ENCODE peak calls at places on chromosome 7, in ten cellular contexts. O is stomach, H is endodermal cell, S is neural progenitor cell, W is tibial nerve, M is left lung, Q is esophagus muscularis mucosa, I is endothelial cell, R is astrocyte of the spinal cord, L is fibroblast of lung. J is an unnamed sample.

GRCh38 chr7:122764902-122765301 is 62.2 kb upstream of the RNF148 start:
- DNase-seq in Q (no peak), L (no peak), W (no peak), M (no peak), S (no peak), O (no peak), H (no peak), R (no peak), I (no peak), J (no peak)

GRCh38 chr7:132966731-132967130 is 115.2 kb downstream of the CHCHD3 start:
- DNase-seq in O (no peak), R (peak), S (no peak), Q (no peak), I (no peak), H (no peak), L (peak), W (no peak), M (no peak), J (no peak)

GRCh38 chr7:255721-256361 is 34.1 kb upstream of the FOXL3 start:
- DNase-seq in H (no peak), L (no peak), W (no peak), Q (no peak), S (no peak), R (no peak), M (no peak), O (no peak), I (no peak), J (no peak)

GRCh38 chr7:3399858-3400257 is 98.8 kb downstream of the SDK1 start:
- DNase-seq in W (no peak), H (peak), R (no peak), I (peak), M (no peak), S (peak), Q (no peak), O (no peak), L (peak), J (no peak)

GRCh38 chr7:158183431-158183830 is 404.2 kb downstream of the PTPRN2 start:
- DNase-seq in L (no peak), W (no peak), R (no peak), I (no peak), H (no peak), S (no peak), O (no peak), M (no peak), Q (peak), J (no peak)

GRCh38 chr7:135710417-135711138 is 17.4 kb downstream of the SLC13A4 start:
- DNase-seq in Q (no peak), O (no peak), I (no peak), H (peak), S (peak), M (no peak), L (no peak), R (no peak), W (no peak), J (peak)

GRCh38 chr7:106737202-106737562 is 76.2 kb upstream of the CCDC71L start:
- DNase-seq in O (no peak), H (no peak), Q (no peak), R (peak), S (no peak), L (peak), I (no peak), W (no peak), M (no peak), J (peak)

GRCh38 chr7:84210301-84210700 is 15.7 kb upstream of the SEMA3A start:
- DNase-seq in R (no peak), S (no peak), M (no peak), I (no peak), Q (no peak), H (no peak), L (no peak), W (no peak), O (no peak), J (no peak)

GRCh38 chr7:151244156-151244870 is 4.2 kb downstream of the SMARCD3 start:
- DNase-seq in R (peak), Q (no peak), I (peak), L (no peak), H (peak), W (peak), S (peak), M (no peak), O (peak), J (no peak)

GRCh38 chr7:157089100-157089510 is 49.6 kb upstream of the UBE3C start:
- DNase-seq in W (no peak), L (no peak), Q (no peak), O (no peak), S (no peak), H (no peak), R (no peak), I (no peak), M (no peak), J (no peak)

GRCh38 chr7:92740134-92740533 is 96.2 kb downstream of the CDK6 start:
- DNase-seq in Q (no peak), L (no peak), W (no peak), R (no peak), O (no peak), I (no peak), M (no peak), H (no peak), S (no peak), J (no peak)

GRCh38 chr7:74372060-74372408 is 81.7 kb upstream of the GTF2IRD1 start:
- DNase-seq in M (no peak), H (no peak), O (no peak), L (no peak), W (no peak), I (no peak), Q (no peak), S (no peak), R (no peak), J (no peak)

DNA sequence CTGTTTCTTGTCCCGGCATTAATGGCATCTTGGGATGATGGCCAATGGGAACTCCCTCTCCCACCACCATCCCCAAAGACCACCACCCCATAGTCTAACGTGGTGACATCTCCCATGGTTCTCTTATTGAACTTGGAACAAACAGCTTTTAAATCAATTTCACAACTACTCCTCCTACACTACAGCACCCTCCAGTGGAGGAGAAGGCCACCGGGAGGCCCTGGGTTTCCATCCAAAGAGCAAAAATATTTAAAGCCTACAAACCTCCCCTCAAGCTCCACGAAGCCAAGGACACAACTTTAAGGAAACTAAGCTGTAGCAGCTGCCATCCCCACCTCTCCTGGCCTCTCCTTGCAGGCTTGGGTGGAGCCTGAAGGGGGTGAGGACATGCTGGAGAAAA is 94.1 kb upstream of the LANCL2 start:
- DNase-seq in M (no peak), L (no peak), I (no peak), Q (peak), S (no peak), R (peak), H (no peak), W (no peak), O (no peak), J (no peak)
- TF ChIP-seq CTCF in M (no peak), L (peak), I (no peak), Q (no peak), S (peak), R (peak), H (peak), W (no peak), O (no peak), J (peak)

GRCh38 chr7:138834583-138834982 is 36.6 kb upstream of the ATP6V0A4 start:
- DNase-seq in I (no peak), R (no peak), M (no peak), Q (no peak), S (no peak), O (no peak), H (no peak), L (no peak), W (no peak), J (no peak)

GRCh38 chr7:138835087-138835486 is 37.1 kb upstream of the ATP6V0A4 start:
- DNase-seq in H (no peak), I (no peak), M (no peak), L (no peak), W (no peak), Q (no peak), O (no peak), S (no peak), R (no peak), J (no peak)

GRCh38 chr7:138842111-138842510 is 44.1 kb upstream of the ATP6V0A4 start:
- DNase-seq in M (no peak), R (peak), W (no peak), S (peak), H (peak), O (no peak), L (peak), I (no peak), Q (no peak), J (peak)

GRCh38 chr7:138837627-138838026 is 39.6 kb upstream of the ATP6V0A4 start:
- DNase-seq in I (peak), M (no peak), W (no peak), R (no peak), O (no peak), L (no peak), S (no peak), Q (no peak), H (no peak), J (no peak)

DNA sequence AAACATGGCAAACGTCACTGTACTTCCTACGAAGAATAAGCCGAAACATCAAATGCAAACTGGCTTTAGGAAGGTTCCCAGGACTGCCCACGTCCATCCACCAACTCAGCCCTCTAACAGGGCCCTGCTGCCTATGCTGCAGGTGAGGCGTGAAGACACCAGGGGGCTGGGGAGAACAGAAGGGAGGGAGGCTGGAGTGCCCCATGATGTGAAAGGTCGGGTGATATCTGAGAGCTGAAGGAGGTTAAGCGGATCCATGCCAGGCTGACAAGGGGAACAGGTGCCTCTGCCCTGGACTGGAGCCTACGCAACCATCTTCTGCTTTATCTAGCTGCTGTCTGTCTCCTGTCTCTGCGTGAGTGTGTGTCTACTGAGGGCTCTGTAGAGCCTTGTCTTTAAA is 40.2 kb upstream of the ATP6V0A4 start:
- DNase-seq in L (no peak), M (no peak), H (peak), W (no peak), Q (no peak), I (no peak), S (no peak), R (no peak), O (no peak), J (no peak)
- TF ChIP-seq CTCF in L (peak), M (no peak), H (peak), W (no peak), Q (no peak), I (no peak), S (no peak), R (no peak), O (no peak), J (no peak)

GRCh38 chr7:18573410-18574234 is 78.1 kb downstream of the HDAC9 start:
- DNase-seq in I (no peak), Q (no peak), S (no peak), H (no peak), O (no peak), L (no peak), R (no peak), W (no peak), M (no peak), J (no peak)

GRCh38 chr7:18570441-18570840 is 74.9 kb downstream of the HDAC9 start:
- DNase-seq in H (no peak), M (no peak), I (no peak), Q (no peak), S (no peak), W (no peak), O (no peak), R (no peak), L (no peak), J (no peak)

GRCh38 chr7:18572885-18573284 is 77.3 kb downstream of the HDAC9 start:
- DNase-seq in O (no peak), R (no peak), H (no peak), L (no peak), I (no peak), W (no peak), S (no peak), Q (no peak), M (no peak), J (no peak)

GRCh38 chr7:18574235-18574540 is 78.6 kb downstream of the HDAC9 start:
- DNase-seq in R (no peak), Q (no peak), M (no peak), W (no peak), S (no peak), I (no peak), L (no peak), H (no peak), O (no peak), J (no peak)

DNA sequence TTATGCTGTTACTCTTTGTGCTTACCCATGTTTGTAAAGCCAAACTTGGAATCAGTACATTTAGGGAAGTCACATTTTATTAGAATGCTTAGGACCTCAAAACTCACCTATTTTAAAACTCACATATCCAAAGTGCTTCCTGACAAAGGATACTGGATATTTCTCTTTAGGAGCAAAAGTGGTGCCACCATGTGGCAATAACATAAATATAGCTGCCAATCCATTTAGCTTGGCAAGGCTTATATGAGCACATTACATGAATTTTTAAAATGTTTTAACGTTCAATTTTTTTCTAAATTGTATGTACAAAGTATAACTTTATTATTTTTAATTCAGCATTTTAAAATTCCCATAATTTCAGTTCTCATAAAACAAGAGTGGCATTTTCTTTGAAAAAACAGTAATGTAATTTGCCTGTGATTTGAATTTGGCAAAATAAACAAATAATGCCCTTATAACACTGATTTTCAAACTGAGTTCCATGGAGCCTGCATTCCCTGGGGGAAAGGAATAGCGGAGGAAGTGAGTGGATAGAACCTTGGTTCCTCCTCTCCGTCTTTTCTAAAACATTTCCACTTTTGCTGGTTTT is 75.4 kb downstream of the HDAC9 start:
- DNase-seq in O (no peak), I (no peak), R (peak), M (no peak), H (no peak), L (peak), Q (no peak), S (peak), W (no peak), J (peak)
- TF ChIP-seq CTCF in O (no peak), I (no peak), R (peak), M (peak), H (peak), L (peak), Q (peak), S (peak), W (peak), J (peak)

DNA sequence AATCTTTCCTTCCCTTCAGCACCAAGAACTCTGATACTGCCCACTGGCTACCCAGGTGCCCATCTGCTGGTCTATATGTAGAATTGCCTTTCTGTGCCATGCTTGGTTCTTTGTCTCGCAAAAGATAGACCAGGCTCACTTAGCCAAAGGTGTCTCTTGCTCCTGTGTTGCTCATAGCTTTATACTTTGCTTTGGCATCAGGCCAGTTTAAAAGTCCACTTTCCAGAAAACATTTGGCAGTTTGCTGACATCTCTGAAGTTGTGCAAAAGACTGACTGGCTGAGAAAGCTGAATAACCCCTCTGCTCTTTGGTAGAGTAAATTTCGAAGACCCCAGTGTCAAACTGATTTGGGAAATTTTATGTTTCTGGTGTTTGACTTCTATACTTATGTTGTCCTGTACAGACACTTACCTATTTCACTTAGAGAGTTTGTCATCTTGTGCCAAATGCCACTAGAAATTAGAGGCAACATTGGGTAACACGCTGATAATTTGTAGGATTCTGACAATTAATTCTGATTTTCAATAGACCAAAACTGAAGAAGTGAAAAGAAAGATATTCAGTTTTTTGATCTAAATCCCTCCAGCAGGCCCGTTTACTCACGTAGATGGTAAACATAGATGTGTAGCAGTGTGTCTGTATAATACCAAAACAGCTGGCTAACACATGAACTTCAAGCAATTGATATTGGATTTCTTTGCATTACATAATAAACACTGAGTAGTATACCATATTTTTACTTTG is 91.1 kb downstream of the CPED1 start:
- DNase-seq in M (no peak), O (no peak), W (no peak), Q (no peak), L (peak), I (no peak), S (no peak), R (peak), H (no peak), J (no peak)
- TF ChIP-seq CTCF in M (no peak), O (no peak), W (no peak), Q (no peak), L (peak), I (no peak), S (no peak), R (peak), H (peak), J (no peak)

DNA sequence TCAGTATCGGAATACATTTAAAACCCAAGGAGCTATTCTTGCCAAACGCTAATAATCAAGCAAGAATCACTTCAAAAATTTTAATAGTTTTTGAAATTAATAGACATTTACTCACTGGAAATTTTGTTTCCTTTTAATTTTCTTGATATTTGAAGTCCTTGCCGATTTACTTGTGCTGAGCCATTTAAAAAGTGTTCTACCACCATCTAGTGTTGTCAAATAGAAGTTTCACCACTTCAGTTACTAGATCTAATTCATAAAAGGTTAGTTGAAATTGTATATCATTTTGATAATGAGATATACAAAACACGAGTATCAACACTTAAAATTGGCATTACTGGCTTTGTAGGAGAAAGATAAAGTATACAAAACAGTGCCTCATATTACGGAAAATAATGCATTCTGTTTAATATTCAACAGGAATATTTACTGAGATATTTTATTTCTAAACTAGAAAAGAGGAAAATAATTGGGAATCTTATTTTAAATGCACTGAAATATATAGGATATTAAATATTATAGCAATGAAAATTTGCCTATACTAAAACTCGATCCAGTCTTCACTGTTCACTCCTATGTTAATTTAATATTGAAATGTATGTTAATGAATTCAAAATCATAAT is 664.8 kb upstream of the SEMA3D start:
- DNase-seq in W (no peak), L (peak), Q (no peak), H (no peak), I (no peak), S (peak), R (peak), M (no peak), O (no peak), J (peak)
- TF ChIP-seq CTCF in W (peak), L (peak), Q (peak), H (peak), I (peak), S (peak), R (peak), M (peak), O (no peak), J (peak)

DNA sequence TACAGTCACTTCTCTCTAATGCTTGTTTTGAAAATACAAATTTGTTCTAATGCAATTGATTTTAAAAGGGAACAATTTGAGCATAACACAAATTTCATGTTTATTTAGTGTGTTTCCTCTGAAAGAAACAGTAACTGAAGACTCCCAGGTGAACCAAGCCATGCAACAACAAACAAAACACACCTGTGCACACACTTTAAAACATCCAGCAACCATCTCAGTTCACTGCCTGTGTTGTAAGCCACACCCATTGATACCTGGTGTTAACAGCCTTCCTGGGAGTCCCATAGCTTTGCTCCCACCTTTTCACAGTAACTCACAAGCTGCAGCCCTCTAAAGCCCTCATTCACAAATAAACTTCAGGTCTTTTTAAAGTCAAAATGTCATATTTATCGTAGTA is 89.3 kb downstream of the DOCK4 start:
- DNase-seq in L (no peak), O (no peak), R (no peak), I (no peak), W (no peak), S (no peak), H (no peak), M (no peak), Q (no peak), J (no peak)
- TF ChIP-seq CTCF in L (no peak), O (no peak), R (no peak), I (no peak), W (no peak), S (no peak), H (no peak), M (no peak), Q (no peak), J (no peak)

DNA sequence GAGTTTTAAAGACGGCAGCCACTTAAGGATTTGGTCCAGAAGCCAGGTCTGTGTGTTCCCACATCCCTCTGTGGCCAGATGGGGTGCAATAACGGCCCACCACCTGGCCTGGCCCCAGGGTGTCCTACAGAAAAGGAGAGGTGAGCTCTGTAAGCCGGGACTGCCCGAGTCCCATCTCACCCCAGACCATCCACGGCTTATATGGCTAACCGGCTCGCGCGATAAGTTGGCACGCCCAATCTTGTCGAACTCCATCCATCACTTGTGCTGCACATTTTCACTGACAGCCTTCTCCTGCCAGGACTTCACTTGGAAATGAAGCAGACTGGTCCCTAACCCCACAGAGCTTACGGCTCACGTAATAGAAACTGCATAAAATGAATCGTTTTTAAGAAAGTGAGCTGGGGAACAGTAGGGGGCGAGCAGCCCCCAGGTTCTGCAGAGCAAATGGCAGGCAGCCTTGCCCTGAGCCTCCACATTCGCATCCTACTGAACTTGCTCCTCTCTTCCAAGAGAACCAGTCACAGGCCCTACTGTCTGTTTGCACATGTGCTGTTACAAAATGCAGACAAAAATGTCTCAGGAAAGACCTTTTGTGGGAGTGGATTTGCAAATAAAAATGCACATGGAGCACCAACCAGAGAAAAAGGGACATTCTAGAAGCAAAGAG is 98.2 kb downstream of the TNS3 start:
- DNase-seq in O (no peak), H (peak), M (peak), S (no peak), L (peak), R (peak), W (no peak), Q (no peak), I (peak), J (no peak)
- TF ChIP-seq CTCF in O (no peak), H (peak), M (peak), S (peak), L (peak), R (peak), W (no peak), Q (peak), I (no peak), J (no peak)